ENCODE peak calls at places on chromosomes 6 and 20, in nine cellular contexts. J, H, Z, N, X, R, A, E and M are unnamed samples.

GRCh38 chr20:47355489-47356219 is 845 bp downstream of the ZMYND8 start:
- DNase-seq in J (no peak), H (peak; percentile 5), Z (no peak), N (no peak), X (peak; percentile 50), R (peak; percentile 41), A (no peak), E (no peak), M (no peak)

GRCh38 chr6:157557541-157557940 is 176.6 kb downstream of the ZDHHC14 start:
- DNase-seq in J (no peak), H (no peak), Z (no peak), N (no peak), X (no peak), R (peak; percentile 73), A (no peak), E (no peak), M (no peak)

GRCh38 chr6:45837541-45838200 is 178.0 kb downstream of the CLIC5 start:
- DNase-seq in J (no peak), H (no peak), Z (no peak), N (no peak), X (no peak), R (no peak), A (no peak), E (no peak), M (no peak)

GRCh38 chr6:150685860-150686259 is 86.2 kb downstream of the PLEKHG1 start:
- DNase-seq in J (no peak), H (peak; percentile 30), Z (peak; percentile 61), N (peak; percentile 1), X (peak; percentile 14), R (peak; percentile 88), A (no peak), E (peak; percentile 27), M (no peak)

GRCh38 chr6:137277971-137278602 is 58.9 kb upstream of the IFNGR1 start:
- DNase-seq in J (peak; percentile 44), H (no peak), Z (no peak), N (peak; percentile 84), X (peak; percentile 89), R (no peak), A (no peak), E (no peak), M (no peak)

GRCh38 chr6:15948930-15949900 is 179.7 kb upstream of the MYLIP start:
- DNase-seq in J (no peak), H (no peak), Z (peak; percentile 61), N (no peak), X (peak; percentile 49), R (no peak), A (peak; percentile 90), E (no peak), M (no peak)

GRCh38 chr20:53853451-53853713 is 217.0 kb downstream of the BCAS1 start:
- DNase-seq in J (no peak), H (no peak), Z (no peak), N (no peak), X (no peak), R (no peak), A (no peak), E (no peak), M (no peak)

GRCh38 chr20:1291191-1291741 is 25.2 kb downstream of the SNPH start:
- DNase-seq in J (no peak), H (no peak), Z (no peak), N (peak; percentile 66), X (peak; percentile 49), R (no peak), A (no peak), E (no peak), M (peak; percentile 50)

GRCh38 chr20:41309817-41310216 is 7.7 kb downstream of the ZHX3 start:
- DNase-seq in J (no peak), H (no peak), Z (no peak), N (peak; percentile 85), X (peak; percentile 99), R (no peak), A (no peak), E (no peak), M (no peak)

GRCh38 chr20:58852559-58853271 is at the start of gene GNAS:
- DNase-seq in J (peak; percentile 19), H (peak; percentile 52), Z (peak; percentile 76), N (peak; percentile 60), X (peak; percentile 61), R (peak; percentile 80), A (peak; percentile 58), E (no peak), M (no peak)

GRCh38 chr6:104711371-104711770 is 148.3 kb downstream of the HACE1 start:
- DNase-seq in J (no peak), H (no peak), Z (no peak), N (peak; percentile 51), X (peak; percentile 56), R (no peak), A (no peak), E (no peak), M (no peak)

GRCh38 chr6:21342496-21342895 is 251.1 kb upstream of the SOX4 start:
- DNase-seq in J (no peak), H (no peak), Z (no peak), N (no peak), X (no peak), R (no peak), A (no peak), E (no peak), M (no peak)

GRCh38 chr6:93419304-93420162 is at the start of gene EPHA7:
- DNase-seq in J (peak; percentile 93), H (no peak), Z (peak; percentile 91), N (peak; percentile 76), X (peak; percentile 76), R (peak; percentile 90), A (peak; percentile 96), E (no peak), M (peak; percentile 92)

GRCh38 chr20:57317789-57318371 is 11.7 kb upstream of the SPO11 start:
- DNase-seq in J (no peak), H (no peak), Z (no peak), N (no peak), X (no peak), R (no peak), A (no peak), E (no peak), M (peak; percentile 35)

GRCh38 chr20:63097336-63097831 is 90.6 kb upstream of the BHLHE23 start:
- DNase-seq in J (no peak), H (no peak), Z (peak; percentile 9), N (no peak), X (no peak), R (no peak), A (no peak), E (no peak), M (peak; percentile 44)

GRCh38 chr6:39669117-39669690 is 56.0 kb downstream of the KIF6 start:
- DNase-seq in J (peak; percentile 46), H (no peak), Z (no peak), N (peak; percentile 44), X (peak; percentile 28), R (no peak), A (no peak), E (no peak), M (no peak)

GRCh38 chr20:37315293-37316110 is 26.0 kb downstream of the MANBAL start:
- DNase-seq in J (peak; percentile 53), H (no peak), Z (peak; percentile 62), N (peak; percentile 92), X (no peak), R (no peak), A (peak; percentile 80), E (no peak), M (peak; percentile 81)

GRCh38 chr6:113558966-113559365 is 298.2 kb upstream of the MARCKS start:
- DNase-seq in J (peak; percentile 13), H (no peak), Z (no peak), N (peak; percentile 65), X (peak; percentile 69), R (no peak), A (no peak), E (no peak), M (no peak)

GRCh38 chr20:41308290-41308691 is 9.2 kb downstream of the ZHX3 start:
- DNase-seq in J (peak; percentile 83), H (no peak), Z (no peak), N (peak; percentile 86), X (peak; percentile 94), R (no peak), A (no peak), E (no peak), M (no peak)